ENCODE peak calls at places on chromosome 1, in ten cellular contexts. One of them, this sample, is unnamed.

GRCh38 chr1:230568008-230568407 is 74.3 kb upstream of the COG2 start:
- DNase-seq in EL: peak; percentile 42
- DNase-seq in NCI-H2081: peak; percentile 36
- DNase-seq in WTC11: peak; percentile 44
- DNase-seq in HuH-7: peak; percentile 62
- DNase-seq in NCI-H1694: no peak
- DNase-seq in NCI-H524 treated with DMSO at 0.1 percent for 48 hours: no peak
- DNase-seq in GM03348: peak; percentile 6
- DNase-seq in uterus: no peak
- DNase-seq in stimulated activated effector memory CD8-positive, alpha-beta T cell treated with anti-CD3 and anti-CD28 coated beads, Interleukin-12 subunit alpha, Interleukin-12 subunit beta, amount 100 ng/mL, for 72 hours: no peak
- DNase-seq in this sample: no peak

GRCh38 chr1:114490235-114490634 is 20.8 kb downstream of the TRIM33 start:
- DNase-seq in NCI-H1694: no peak
- DNase-seq in NCI-H524 treated with DMSO at 0.1 percent for 48 hours: peak; percentile 21
- DNase-seq in HuH-7: no peak
- DNase-seq in stimulated activated effector memory CD8-positive, alpha-beta T cell treated with anti-CD3 and anti-CD28 coated beads, Interleukin-12 subunit alpha, Interleukin-12 subunit beta, amount 100 ng/mL, for 72 hours: no peak
- DNase-seq in EL: no peak
- DNase-seq in uterus: no peak
- DNase-seq in GM03348: no peak
- DNase-seq in NCI-H2081: no peak
- DNase-seq in WTC11: no peak
- DNase-seq in this sample: no peak

GRCh38 chr1:94284481-94284880 is 47.1 kb upstream of the ARHGAP29 start:
- DNase-seq in NCI-H2081: no peak
- DNase-seq in EL: no peak
- DNase-seq in WTC11: no peak
- DNase-seq in NCI-H524 treated with DMSO at 0.1 percent for 48 hours: no peak
- DNase-seq in NCI-H1694: no peak
- DNase-seq in HuH-7: no peak
- DNase-seq in uterus: no peak
- DNase-seq in GM03348: no peak
- DNase-seq in stimulated activated effector memory CD8-positive, alpha-beta T cell treated with anti-CD3 and anti-CD28 coated beads, Interleukin-12 subunit alpha, Interleukin-12 subunit beta, amount 100 ng/mL, for 72 hours: no peak
- DNase-seq in this sample: no peak

GRCh38 chr1:215911406-215911968 is 344.4 kb downstream of the KCTD3 start:
- DNase-seq in NCI-H2081: no peak
- DNase-seq in EL: peak; percentile 43
- DNase-seq in HuH-7: no peak
- DNase-seq in uterus: no peak
- DNase-seq in NCI-H524 treated with DMSO at 0.1 percent for 48 hours: no peak
- DNase-seq in NCI-H1694: no peak
- DNase-seq in WTC11: no peak
- DNase-seq in GM03348: no peak
- DNase-seq in stimulated activated effector memory CD8-positive, alpha-beta T cell treated with anti-CD3 and anti-CD28 coated beads, Interleukin-12 subunit alpha, Interleukin-12 subunit beta, amount 100 ng/mL, for 72 hours: no peak
- DNase-seq in this sample: no peak

GRCh38 chr1:10520952-10521351 is 46.2 kb downstream of the PEX14 start:
- DNase-seq in EL: no peak
- DNase-seq in NCI-H1694: no peak
- DNase-seq in uterus: no peak
- DNase-seq in stimulated activated effector memory CD8-positive, alpha-beta T cell treated with anti-CD3 and anti-CD28 coated beads, Interleukin-12 subunit alpha, Interleukin-12 subunit beta, amount 100 ng/mL, for 72 hours: no peak
- DNase-seq in WTC11: no peak
- DNase-seq in GM03348: no peak
- DNase-seq in HuH-7: no peak
- DNase-seq in NCI-H524 treated with DMSO at 0.1 percent for 48 hours: no peak
- DNase-seq in NCI-H2081: no peak
- DNase-seq in this sample: no peak

GRCh38 chr1:177873238-177873637 is 96.6 kb downstream of the SEC16B start:
- DNase-seq in HuH-7: no peak
- DNase-seq in EL: peak; percentile 93
- DNase-seq in NCI-H1694: peak; percentile 20
- DNase-seq in NCI-H2081: no peak
- DNase-seq in stimulated activated effector memory CD8-positive, alpha-beta T cell treated with anti-CD3 and anti-CD28 coated beads, Interleukin-12 subunit alpha, Interleukin-12 subunit beta, amount 100 ng/mL, for 72 hours: no peak
- DNase-seq in GM03348: peak; percentile 89
- DNase-seq in uterus: no peak
- DNase-seq in WTC11: no peak
- DNase-seq in NCI-H524 treated with DMSO at 0.1 percent for 48 hours: peak; percentile 42
- DNase-seq in this sample: no peak

GRCh38 chr1:40394456-40395172 is 21.1 kb downstream of the SMAP2 start:
- DNase-seq in NCI-H2081: no peak
- DNase-seq in NCI-H1694: no peak
- DNase-seq in NCI-H524 treated with DMSO at 0.1 percent for 48 hours: no peak
- DNase-seq in HuH-7: no peak
- DNase-seq in EL: peak; percentile 61
- DNase-seq in WTC11: no peak
- DNase-seq in stimulated activated effector memory CD8-positive, alpha-beta T cell treated with anti-CD3 and anti-CD28 coated beads, Interleukin-12 subunit alpha, Interleukin-12 subunit beta, amount 100 ng/mL, for 72 hours: no peak
- DNase-seq in GM03348: no peak
- DNase-seq in uterus: no peak
- DNase-seq in this sample: no peak

GRCh38 chr1:181159451-181160151 is 71.1 kb downstream of the IER5 start:
- DNase-seq in uterus: peak; percentile 29
- DNase-seq in NCI-H524 treated with DMSO at 0.1 percent for 48 hours: no peak
- DNase-seq in GM03348: peak; percentile 31
- DNase-seq in stimulated activated effector memory CD8-positive, alpha-beta T cell treated with anti-CD3 and anti-CD28 coated beads, Interleukin-12 subunit alpha, Interleukin-12 subunit beta, amount 100 ng/mL, for 72 hours: peak; percentile 62
- DNase-seq in EL: peak; percentile 70
- DNase-seq in HuH-7: no peak
- DNase-seq in WTC11: no peak
- DNase-seq in NCI-H1694: no peak
- DNase-seq in NCI-H2081: no peak
- DNase-seq in this sample: no peak

GRCh38 chr1:74729741-74730478 is 2.9 kb downstream of the CRYZ start:
- DNase-seq in WTC11: no peak
- DNase-seq in stimulated activated effector memory CD8-positive, alpha-beta T cell treated with anti-CD3 and anti-CD28 coated beads, Interleukin-12 subunit alpha, Interleukin-12 subunit beta, amount 100 ng/mL, for 72 hours: no peak
- DNase-seq in HuH-7: no peak
- DNase-seq in NCI-H524 treated with DMSO at 0.1 percent for 48 hours: no peak
- DNase-seq in EL: peak; percentile 80
- DNase-seq in NCI-H2081: no peak
- DNase-seq in uterus: no peak
- DNase-seq in GM03348: peak; percentile 54
- DNase-seq in NCI-H1694: no peak
- DNase-seq in this sample: no peak

GRCh38 chr1:246530482-246530881 is 23.4 kb upstream of the SMYD3 start:
- DNase-seq in WTC11: no peak
- DNase-seq in uterus: no peak
- DNase-seq in stimulated activated effector memory CD8-positive, alpha-beta T cell treated with anti-CD3 and anti-CD28 coated beads, Interleukin-12 subunit alpha, Interleukin-12 subunit beta, amount 100 ng/mL, for 72 hours: no peak
- DNase-seq in GM03348: no peak
- DNase-seq in HuH-7: no peak
- DNase-seq in EL: no peak
- DNase-seq in NCI-H2081: no peak
- DNase-seq in NCI-H1694: no peak
- DNase-seq in NCI-H524 treated with DMSO at 0.1 percent for 48 hours: no peak
- DNase-seq in this sample: no peak